ENCODE peak calls at places on chromosomes 1 and 21, in five cellular contexts. W is psoas muscle, L is NCI-H1092 treated with DMSO at 0.1 percent for 48 hours, P is AG04450, T is hepatocyte. O is an unnamed sample.

GRCh38 chr1:92483442-92484170 is 3.1 kb downstream of the GFI1 start:
- DNase-seq in W (no peak), L (peak), P (no peak), T (peak), O (no peak)

GRCh38 chr1:27873671-27874384 is 1.5 kb downstream of the THEMIS2 start:
- DNase-seq in W (peak), L (no peak), P (no peak), T (no peak), O (no peak)

GRCh38 chr1:54604572-54605370 is 18.6 kb downstream of the FAM151A start:
- DNase-seq in W (peak), L (no peak), P (no peak), T (no peak), O (no peak)

GRCh38 chr1:184462990-184463389 is 76.2 kb downstream of the C1orf21 start:
- DNase-seq in W (no peak), L (no peak), P (no peak), T (no peak), O (no peak)

GRCh38 chr1:213055087-213055591 is 4.1 kb downstream of the RPS6KC1 start:
- DNase-seq in W (no peak), L (no peak), P (no peak), T (no peak), O (no peak)

GRCh38 chr1:230940848-230941247 is 37.8 kb downstream of the TTC13 start:
- DNase-seq in W (no peak), L (no peak), P (no peak), T (no peak), O (peak)

GRCh38 chr1:192977089-192977706 is 82.0 kb downstream of the UCHL5 start:
- DNase-seq in W (no peak), L (no peak), P (no peak), T (no peak), O (no peak)

GRCh38 chr21:46118305-46118870 is 20.5 kb downstream of the COL6A2 start:
- DNase-seq in W (peak), L (no peak), P (no peak), T (no peak), O (no peak)

GRCh38 chr1:226373376-226373775 is 34.5 kb downstream of the PARP1 start:
- DNase-seq in W (no peak), L (no peak), P (no peak), T (no peak), O (no peak)

GRCh38 chr1:221667504-221667903 is 74.4 kb downstream of the DUSP10 start:
- DNase-seq in W (no peak), L (no peak), P (no peak), T (peak), O (peak)

GRCh38 chr1:186633101-186633500 is 47.1 kb downstream of the PTGS2 start:
- DNase-seq in W (no peak), L (no peak), P (no peak), T (no peak), O (no peak)

GRCh38 chr21:28952686-28953085 is 40.0 kb downstream of the LTN1 start:
- DNase-seq in W (no peak), L (no peak), P (no peak), T (no peak), O (no peak)

GRCh38 chr1:160884579-160884978 is 401 bp downstream of the ITLN1 start:
- DNase-seq in W (no peak), L (no peak), P (no peak), T (no peak), O (no peak)

GRCh38 chr1:165387956-165388355 is 31.4 kb upstream of the LMX1A start:
- DNase-seq in W (no peak), L (no peak), P (no peak), T (no peak), O (no peak)

GRCh38 chr1:113747376-113747775 is 11.9 kb downstream of the PHTF1 start:
- DNase-seq in W (no peak), L (no peak), P (no peak), T (no peak), O (no peak)

GRCh38 chr1:189429610-189430009 is 1048.1 kb downstream of the BRINP3 start:
- DNase-seq in W (no peak), L (peak), P (peak), T (peak), O (peak)

GRCh38 chr1:231550448-231550781 is 21.9 kb downstream of the TSNAX start:
- DNase-seq in W (no peak), L (no peak), P (no peak), T (peak), O (no peak)

GRCh38 chr1:221824025-221824424 is 82.1 kb upstream of the DUSP10 start:
- DNase-seq in W (no peak), L (no peak), P (no peak), T (no peak), O (no peak)

GRCh38 chr21:45540601-45540970 is 1.7 kb downstream of the SLC19A1 start:
- DNase-seq in W (peak), L (no peak), P (no peak), T (no peak), O (no peak)

GRCh38 chr1:11030865-11031264 is 16.2 kb downstream of the MASP2 start:
- DNase-seq in W (no peak), L (no peak), P (no peak), T (no peak), O (no peak)

GRCh38 chr1:246971322-246971721 is 36.5 kb downstream of the ZNF695 start:
- DNase-seq in W (peak), L (peak), P (no peak), T (peak), O (no peak)

GRCh38 chr1:172529304-172529703 is 3.6 kb upstream of the SUCO start:
- DNase-seq in W (no peak), L (no peak), P (no peak), T (no peak), O (no peak)

GRCh38 chr21:35019631-35020032 is 29.5 kb downstream of the RUNX1 start:
- DNase-seq in W (no peak), L (no peak), P (no peak), T (peak), O (no peak)

GRCh38 chr1:53311104-53311908 is 16.6 kb downstream of the LRP8 start:
- DNase-seq in W (no peak), L (no peak), P (no peak), T (no peak), O (no peak)

GRCh38 chr1:117663156-117663902 is 57.5 kb downstream of the TENT5C start:
- DNase-seq in W (no peak), L (no peak), P (no peak), T (no peak), O (no peak)

GRCh38 chr1:201742476-201742875 is 86.5 kb upstream of the IPO9 start:
- DNase-seq in W (peak), L (no peak), P (no peak), T (no peak), O (no peak)

GRCh38 chr21:14531927-14532326 is 14.2 kb downstream of the SAMSN1 start:
- DNase-seq in W (no peak), L (no peak), P (no peak), T (no peak), O (no peak)

GRCh38 chr1:117759535-117759934 is 153.7 kb downstream of the TENT5C start:
- DNase-seq in W (no peak), L (no peak), P (no peak), T (no peak), O (no peak)

GRCh38 chr1:205748398-205749093 is 1.4 kb downstream of the NUCKS1 start:
- DNase-seq in W (no peak), L (peak), P (peak), T (peak), O (no peak)

GRCh38 chr21:38333290-38334272 is 76.8 kb downstream of the KCNJ15 start:
- DNase-seq in W (no peak), L (peak), P (no peak), T (no peak), O (no peak)

GRCh38 chr1:93015590-93015989 is 54.3 kb upstream of the DIPK1A start:
- DNase-seq in W (no peak), L (no peak), P (no peak), T (no peak), O (peak)

GRCh38 chr1:52658795-52659194 is 25.8 kb downstream of the SHISAL2A start:
- DNase-seq in W (peak), L (no peak), P (no peak), T (no peak), O (no peak)

O was measured in AG04449.